ENCODE peak calls at places on chromosomes 11 and 22, in four cellular contexts. O is PC-9, K is endothelial cell of umbilical vein, B is fibroblast of lung. L is an unnamed sample.

GRCh38 chr11:12706531-12707499 is 32.6 kb downstream of the TEAD1 start:
- DNase-seq in K (peak), O (no peak), B (peak), L (no peak)

GRCh38 chr11:128297111-128297651 is 290.2 kb downstream of the ETS1 start:
- DNase-seq in B (no peak), O (no peak), K (no peak), L (no peak)

GRCh38 chr11:33801821-33802413 is 27.6 kb upstream of the FBXO3 start:
- DNase-seq in K (no peak), B (no peak), O (no peak), L (no peak)

GRCh38 chr11:69637956-69638871 is 2.7 kb upstream of the CCND1 start:
- DNase-seq in K (peak), O (peak), B (peak), L (no peak)

GRCh38 chr11:67274768-67275605 is 8.7 kb downstream of the GRK2 start:
- DNase-seq in B (no peak), O (no peak), K (no peak), L (peak)

GRCh38 chr11:57214494-57214893 is 22.6 kb downstream of the APLNR start:
- DNase-seq in B (peak), K (no peak), O (no peak), L (no peak)

GRCh38 chr11:64864473-64865285 is 13.7 kb downstream of the EHD1 start:
- DNase-seq in O (no peak), B (peak), K (peak), L (no peak)

GRCh38 chr11:96081561-96081960 is 157.7 kb upstream of the MTMR2 start:
- DNase-seq in O (no peak), B (no peak), K (no peak), L (no peak)

GRCh38 chr11:58796333-58797049 is 48.0 kb downstream of the GLYATL2 start:
- DNase-seq in K (no peak), B (no peak), O (no peak), L (no peak)

GRCh38 chr22:34951212-34951611 is 114.7 kb upstream of the ISX start:
- DNase-seq in O (no peak), B (no peak), K (no peak), L (no peak)

GRCh38 chr22:46456818-46457163 is 80.6 kb downstream of the CELSR1 start:
- DNase-seq in O (no peak), K (no peak), B (no peak), L (no peak)
- TF ChIP-seq CTCF in O (no peak), K (no peak), B (no peak), L (no peak)

GRCh38 chr11:2526808-2527381 is 82.1 kb downstream of the KCNQ1 start:
- DNase-seq in B (no peak), O (no peak), K (no peak), L (peak)
- TF ChIP-seq CTCF in B (no peak), O (no peak), K (no peak), L (no peak)

DNA sequence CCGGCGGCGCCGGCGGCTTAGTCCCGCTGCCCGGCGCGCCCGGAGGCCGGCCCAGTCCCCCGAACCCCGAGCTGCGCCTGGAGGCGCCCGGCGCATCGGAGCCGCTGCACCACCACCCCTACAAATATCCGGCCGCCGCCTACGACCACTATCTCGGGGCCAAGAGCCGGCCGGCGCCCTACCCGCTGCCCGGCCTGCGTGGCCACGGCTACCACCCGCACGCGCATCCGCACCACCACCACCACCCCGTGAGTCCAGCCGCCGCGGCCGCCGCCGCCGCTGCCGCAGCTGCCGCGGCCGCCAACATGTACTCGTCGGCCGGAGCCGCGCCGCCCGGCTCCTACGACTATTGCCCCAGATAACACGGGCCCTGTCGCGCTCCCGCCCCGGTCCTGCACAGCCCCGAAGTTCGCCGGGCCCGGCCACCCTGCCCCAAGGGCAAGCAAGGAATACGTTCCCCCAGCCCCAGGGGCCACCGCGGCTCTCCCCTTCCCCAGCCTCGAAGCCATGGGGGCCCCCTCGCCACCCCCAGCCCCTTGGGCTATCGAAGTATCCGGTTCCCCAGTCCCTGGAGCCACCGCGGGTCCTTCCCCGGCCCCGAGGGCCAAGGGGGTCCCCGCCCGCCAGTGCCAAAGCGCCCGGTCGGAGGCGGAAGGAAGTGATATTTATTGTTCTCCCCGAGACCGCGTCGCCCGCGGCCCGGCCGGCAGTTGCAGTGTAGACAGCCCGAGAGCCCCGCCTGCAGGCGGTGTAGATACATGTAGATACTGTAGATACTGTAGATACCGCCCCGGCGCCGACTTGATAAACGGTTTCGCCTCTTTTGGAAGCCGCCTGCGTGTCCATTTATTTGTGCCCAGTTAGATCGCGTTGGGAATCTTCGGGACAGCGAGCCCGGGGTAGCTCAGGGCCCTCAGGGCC is 6.2 kb downstream of the TBX1 start:
- DNase-seq in K (no peak), O (no peak), B (no peak), L (no peak)
- TF ChIP-seq CTCF in K (peak), O (peak), B (no peak), L (no peak)

GRCh38 chr22:44727709-44728108 is 24.7 kb upstream of the ARHGAP8 start:
- DNase-seq in B (no peak), K (no peak), O (peak), L (no peak)
- TF ChIP-seq CTCF in B (no peak), K (no peak), O (no peak), L (no peak)

DNA sequence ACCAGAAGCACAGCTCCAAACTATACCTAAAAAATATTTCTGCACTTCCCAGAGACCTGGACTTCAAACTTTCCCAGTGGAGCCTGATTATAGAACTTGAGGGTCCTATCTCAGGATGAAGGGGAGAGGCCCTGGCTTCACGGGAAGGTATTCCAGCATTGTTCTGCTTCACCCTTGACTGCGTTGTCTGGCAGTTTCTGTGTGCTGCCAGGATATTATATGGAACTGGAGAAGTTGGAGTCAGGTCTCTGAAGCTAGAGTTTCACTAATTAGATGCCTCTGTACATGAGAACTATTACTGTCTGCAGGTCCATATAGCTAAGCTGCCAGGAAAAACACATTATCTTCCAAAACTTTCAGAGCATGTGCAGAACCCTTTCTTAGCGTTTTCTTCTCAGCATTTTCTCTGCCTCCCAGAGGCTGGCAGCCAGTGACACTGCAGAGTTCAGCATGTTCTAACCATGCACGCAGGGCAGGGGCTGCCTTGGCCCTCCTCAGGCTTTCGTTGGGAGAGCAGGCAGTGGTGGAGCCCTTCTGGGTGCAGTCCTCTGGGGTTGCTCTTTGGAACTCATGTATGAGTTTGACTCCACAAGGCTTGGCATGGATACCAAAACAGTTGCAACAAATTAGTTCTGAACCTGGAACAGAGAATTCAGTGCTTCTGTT is 99.3 kb downstream of the CWC15 start:
- DNase-seq in K (no peak), O (no peak), B (no peak), L (no peak)
- TF ChIP-seq CTCF in K (no peak), O (no peak), B (no peak), L (no peak)

GRCh38 chr11:47186076-47186936 is at the start of gene PACSIN3:
- DNase-seq in B (peak), K (peak), O (no peak), L (peak)
- TF ChIP-seq CTCF in B (no peak), K (no peak), O (no peak), L (no peak)

L was measured in activated B cell treated with CpG ODN at 0.5 μM for 24 hours.